ENCODE peak calls at places on chromosomes 4 and X, in eight cellular contexts. J is T1000; R is stimulated activated CD8-positive, alpha-beta memory T cell treated with anti-CD3 and anti-CD28 coated beads, Interleukin-12 subunit alpha, Interleukin-12 subunit beta, amount 100 ng/mL, for 4 hours; U is activated CD4-positive, alpha-beta T cell treated with anti-CD3 and anti-CD28 coated beads, Interleukin-2, amount 10 ng/mL, durations not matched to agents 7 days and 5 days; Q is EH; F is amniotic epithelial cell; L is activated T-cell treated with anti-CD3 and anti-CD28 coated beads, Interleukin-2, amount 50 U/mL, for 72 hours; H is activated CD8-positive, alpha-beta memory T cell treated with anti-CD3 and anti-CD28 coated beads for 1 hour. T is an unnamed sample.

GRCh38 chr4:1169171-1169671 is 3.2 kb downstream of the SPON2 start:
- DNase-seq in F (no peak), Q (no peak), R (no peak), J (no peak), L (peak; percentile 4), H (no peak), U (no peak), T (no peak)

GRCh38 chr4:91622925-91623600 is 680.7 kb upstream of the GRID2 start:
- DNase-seq in Q (no peak), L (no peak), J (no peak), R (no peak), H (no peak), F (no peak), U (no peak), T (no peak)

GRCh38 chr4:40719008-40719623 is 30.6 kb upstream of the NSUN7 start:
- DNase-seq in L (peak; percentile 21), H (no peak), Q (peak; percentile 54), F (peak; percentile 75), J (no peak), U (peak; percentile 34), R (no peak), T (no peak)

GRCh38 chr4:145618210-145618911 is 824 bp upstream of the MMAA start:
- DNase-seq in U (no peak), L (no peak), R (peak; percentile 6), H (no peak), J (no peak), F (peak; percentile 23), Q (no peak), T (no peak)

GRCh38 chr4:56575820-56576429 is 70.3 kb downstream of the ARL9 start:
- DNase-seq in L (no peak), R (no peak), U (no peak), Q (peak; percentile 51), H (no peak), J (no peak), F (peak; percentile 52), T (peak; percentile 13)

GRCh38 chr4:94621491-94622080 is 136.2 kb upstream of the BMPR1B start:
- DNase-seq in U (peak; percentile 39), J (no peak), F (peak; percentile 45), Q (peak; percentile 60), L (peak; percentile 20), R (no peak), H (no peak), T (peak; percentile 16)

GRCh38 chr4:184448828-184449227 is 25.5 kb downstream of the IRF2 start:
- DNase-seq in Q (peak; percentile 63), R (no peak), F (peak; percentile 48), H (no peak), L (no peak), U (peak; percentile 12), J (no peak), T (no peak)

GRCh38 chrX:46959101-46959500 is 46.9 kb downstream of the JADE3 start:
- DNase-seq in Q (no peak), U (no peak), F (peak; percentile 53), L (no peak), R (no peak), H (no peak), J (no peak), T (no peak)

GRCh38 chrX:23752740-23753435 is 9.8 kb upstream of the ACOT9 start:
- DNase-seq in L (no peak), J (no peak), F (peak; percentile 55), Q (peak; percentile 92), R (no peak), H (no peak), U (no peak), T (no peak)

GRCh38 chr4:186642998-186643397 is 80.7 kb downstream of the FAT1 start:
- DNase-seq in R (no peak), H (no peak), L (no peak), J (no peak), U (no peak), F (no peak), Q (no peak), T (no peak)

GRCh38 chrX:129019412-129019811 is 503.9 kb downstream of the SMARCA1 start:
- DNase-seq in H (no peak), F (no peak), Q (no peak), R (no peak), L (no peak), J (no peak), U (no peak), T (no peak)

GRCh38 chr4:52640808-52641595 is 18.1 kb downstream of the USP46 start:
- DNase-seq in L (no peak), J (no peak), Q (peak; percentile 51), U (no peak), R (no peak), F (peak; percentile 49), H (no peak), T (no peak)

GRCh38 chr4:158282252-158282651 is 72.0 kb downstream of the TMEM144 start:
- DNase-seq in Q (peak; percentile 59), F (no peak), U (no peak), L (no peak), R (no peak), H (no peak), J (no peak), T (no peak)

GRCh38 chr4:176631611-176632010 is 161.1 kb downstream of the VEGFC start:
- DNase-seq in H (no peak), F (no peak), Q (no peak), J (no peak), L (no peak), R (no peak), U (no peak), T (no peak)

GRCh38 chrX:97039363-97040029 is 155.8 kb downstream of the RPA4 start:
- DNase-seq in L (peak; percentile 1), H (no peak), F (peak; percentile 46), R (no peak), U (no peak), Q (peak; percentile 36), J (no peak), T (no peak)

GRCh38 chrX:143633530-143634372 is 2.1 kb downstream of the SLITRK4 start:
- DNase-seq in U (no peak), R (no peak), Q (no peak), H (no peak), J (peak; percentile 3), L (no peak), F (no peak), T (no peak)

GRCh38 chrX:10095698-10096432 is 60.9 kb upstream of the CLCN4 start:
- DNase-seq in U (no peak), F (no peak), H (no peak), L (no peak), Q (no peak), J (no peak), R (no peak), T (no peak)

GRCh38 chrX:79366888-79367749 is at the start of gene ITM2A:
- DNase-seq in R (peak; percentile 30), L (peak; percentile 59), H (peak; percentile 29), Q (no peak), U (peak; percentile 60), F (no peak), J (no peak), T (no peak)

GRCh38 chr4:6633091-6633906 is 7.2 kb upstream of the MRFAP1 start:
- DNase-seq in F (peak; percentile 73), U (no peak), Q (peak; percentile 34), L (peak; percentile 39), H (no peak), J (no peak), R (no peak), T (no peak)

GRCh38 chrX:102339312-102340298 is 92.6 kb downstream of the NXF2 start:
- DNase-seq in U (no peak), F (no peak), Q (peak; percentile 17), J (no peak), R (no peak), H (no peak), L (peak; percentile 2), T (no peak)

GRCh38 chr4:127214001-127214400 is 418.8 kb upstream of the INTU start:
- DNase-seq in F (no peak), H (no peak), L (no peak), R (no peak), J (no peak), Q (no peak), U (no peak), T (peak; percentile 33)

GRCh38 chrX:131217878-131218486 is 71.1 kb downstream of the IGSF1 start:
- DNase-seq in R (no peak), F (no peak), J (no peak), H (no peak), L (no peak), Q (no peak), U (no peak), T (no peak)

GRCh38 chrX:39577976-39578962 is 519.5 kb downstream of the BCOR start:
- DNase-seq in J (no peak), H (peak; percentile 2), L (peak; percentile 72), Q (no peak), U (peak; percentile 29), F (no peak), R (no peak), T (no peak)

GRCh38 chr4:19030048-19030447 is 1008.5 kb upstream of the LCORL start:
- DNase-seq in R (no peak), H (no peak), U (no peak), F (peak; percentile 47), Q (peak; percentile 40), J (no peak), L (no peak), T (no peak)

GRCh38 chrX:47176101-47176740 is 17.4 kb upstream of the UBA1 start:
- DNase-seq in H (no peak), Q (no peak), U (no peak), F (no peak), J (no peak), L (no peak), R (no peak), T (no peak)

GRCh38 chr4:77699731-77700210 is 94.2 kb downstream of the CXCL13 start:
- DNase-seq in Q (peak; percentile 93), H (no peak), L (no peak), R (no peak), U (no peak), J (peak; percentile 18), F (peak; percentile 96), T (peak; percentile 37)

GRCh38 chr4:105145059-105145912 is 1.4 kb upstream of the TET2 start:
- DNase-seq in J (no peak), L (no peak), U (no peak), H (no peak), Q (no peak), R (no peak), F (no peak), T (no peak)

GRCh38 chr4:137300776-137301175 is 231.5 kb downstream of the PCDH18 start:
- DNase-seq in F (no peak), U (no peak), Q (peak; percentile 49), J (no peak), H (no peak), R (no peak), L (no peak), T (no peak)

GRCh38 chr4:15469402-15470148 is at the start of gene CC2D2A:
- DNase-seq in U (no peak), H (no peak), Q (peak; percentile 56), J (no peak), F (peak; percentile 69), R (no peak), L (no peak), T (no peak)

GRCh38 chrX:125205084-125205917 is 114.4 kb upstream of the TEX13C start:
- DNase-seq in U (peak; percentile 25), H (no peak), F (peak; percentile 1), J (peak; percentile 51), Q (no peak), R (peak; percentile 1), L (peak; percentile 8), T (no peak)

GRCh38 chrX:2608638-2609430 is 82.3 kb upstream of the CD99 start:
- DNase-seq in H (peak; percentile 77), U (peak; percentile 91), R (peak; percentile 80), L (peak; percentile 88), Q (peak; percentile 89), F (peak; percentile 84), J (no peak), T (peak; percentile 32)

GRCh38 chrX:114999906-115000305 is 17.5 kb downstream of the IL13RA2 start:
- DNase-seq in U (no peak), H (no peak), Q (no peak), R (no peak), L (no peak), F (peak; percentile 24), J (no peak), T (no peak)

GRCh38 chrX:10021461-10022272 is 54.5 kb downstream of the CLDN34 start:
- DNase-seq in Q (peak; percentile 54), L (no peak), J (no peak), F (peak; percentile 54), R (no peak), H (no peak), U (no peak), T (no peak)